ENCODE peak calls at places on chromosomes 2 and 18, in four cellular contexts. A, X, E and V are unnamed samples.

GRCh38 chr2:212854766-212855165 is 296.6 kb downstream of the IKZF2 start:
- DNase-seq in A (no peak), X (no peak), E (no peak), V (no peak)

GRCh38 chr18:72104851-72105250 is 439.3 kb downstream of the CBLN2 start:
- DNase-seq in A (no peak), X (no peak), E (no peak), V (no peak)

GRCh38 chr2:212683346-212683745 is 144.7 kb upstream of the ERBB4 start:
- DNase-seq in A (no peak), X (no peak), E (no peak), V (no peak)

GRCh38 chr2:217086038-217086522 is 226.2 kb upstream of the TNP1 start:
- DNase-seq in A (no peak), X (no peak), E (no peak), V (no peak)

GRCh38 chr18:56992777-56993176 is 154.1 kb upstream of the BOD1L2 start:
- DNase-seq in A (no peak), X (no peak), E (no peak), V (no peak)

GRCh38 chr2:189580267-189580661 is 322 bp downstream of the SLC40A1 start:
- DNase-seq in A (peak; percentile 45), X (peak; percentile 28), E (no peak), V (peak; percentile 38)

GRCh38 chr2:197893403-197894177 is 89.2 kb downstream of the PLCL1 start:
- DNase-seq in A (no peak), X (peak; percentile 13), E (no peak), V (no peak)

GRCh38 chr2:210443527-210443926 is 33.0 kb downstream of the LANCL1 start:
- DNase-seq in A (no peak), X (no peak), E (no peak), V (no peak)

GRCh38 chr2:199407421-199407820 is 50.3 kb downstream of the SATB2 start:
- DNase-seq in A (no peak), X (no peak), E (no peak), V (no peak)

GRCh38 chr2:136116111-136116812 is 1.7 kb downstream of the CXCR4 start:
- DNase-seq in A (peak; percentile 88), X (no peak), E (peak; percentile 17), V (peak; percentile 30)

GRCh38 chr2:69604844-69605243 is 38.7 kb downstream of the AAK1 start:
- DNase-seq in A (no peak), X (no peak), E (no peak), V (no peak)

GRCh38 chr18:26981373-26982082 is 116.0 kb upstream of the AQP4 start:
- DNase-seq in A (no peak), X (no peak), E (no peak), V (no peak)

GRCh38 chr18:22710628-22711380 is 222.3 kb upstream of the RBBP8 start:
- DNase-seq in A (peak; percentile 25), X (peak; percentile 26), E (peak; percentile 75), V (no peak)

GRCh38 chr18:79402209-79402576 is 6.5 kb downstream of the NFATC1 start:
- DNase-seq in A (no peak), X (no peak), E (no peak), V (no peak)

GRCh38 chr2:121160366-121160765 is 124.6 kb downstream of the TFCP2L1 start:
- DNase-seq in A (no peak), X (no peak), E (no peak), V (no peak)

GRCh38 chr2:110149330-110150220 is 34.0 kb upstream of the MALL start:
- DNase-seq in A (no peak), X (no peak), E (no peak), V (no peak)

GRCh38 chr2:162324953-162325352 is 6.5 kb upstream of the IFIH1 start:
- DNase-seq in A (no peak), X (no peak), E (no peak), V (no peak)
- H3K27ac ChIP-seq in A (no peak overlapping the region), X (no peak overlapping the region), E (no peak overlapping the region), V (no peak overlapping the region)

GRCh38 chr2:179049546-179050311 is at the start of gene CCDC141:
- DNase-seq in A (no peak), X (no peak), E (no peak), V (peak; percentile 61)
- H3K4me3 ChIP-seq in A (no peak within 1 kb of the TSS), X (no peak within 1 kb of the TSS), E (no peak within 1 kb of the TSS), V (no peak within 1 kb of the TSS)

GRCh38 chr2:234981197-234982095 is 29.6 kb downstream of the SH3BP4 start:
- DNase-seq in A (peak; percentile 77), X (peak; percentile 78), E (peak; percentile 94), V (peak; percentile 72)

GRCh38 chr2:234983011-234983726 is 31.4 kb downstream of the SH3BP4 start:
- DNase-seq in A (no peak), X (peak; percentile 49), E (no peak), V (no peak)

GRCh38 chr2:234980476-234981187 is 28.8 kb downstream of the SH3BP4 start:
- DNase-seq in A (no peak), X (peak; percentile 72), E (no peak), V (peak; percentile 67)

GRCh38 chr2:234979204-234980167 is 27.7 kb downstream of the SH3BP4 start:
- DNase-seq in A (no peak), X (no peak), E (peak; percentile 49), V (peak; percentile 61)

GRCh38 chr2:234982096-234982834 is 30.4 kb downstream of the SH3BP4 start:
- DNase-seq in A (no peak), X (no peak), E (no peak), V (no peak)
- H3K27ac ChIP-seq in A (no peak overlapping the region), X (peak overlapping the region; percentile 86), E (peak overlapping the region; percentile 86), V (peak overlapping the region; percentile 78)

GRCh38 chr2:54212456-54212855 is 43.6 kb downstream of the TSPYL6 start:
- DNase-seq in A (no peak), X (no peak), E (no peak), V (no peak)
- H3K4me3 ChIP-seq in A (no peak overlapping the region), X (no peak overlapping the region), E (no peak overlapping the region), V (no peak overlapping the region)

GRCh38 chr2:43220229-43220981 is 6.0 kb downstream of the ZFP36L2 start:
- DNase-seq in A (no peak), X (no peak), E (no peak), V (no peak)
- H3K27ac ChIP-seq in A (peak overlapping the region; percentile 92), X (peak overlapping the region; percentile 98), E (peak overlapping the region; percentile 89), V (peak overlapping the region; percentile 92)